ENCODE peak calls at places on chromosomes 4 and X, in ten cellular contexts. One of them, this sample, is unnamed.

GRCh38 chr4:34202154-34202553 is 2042.2 kb downstream of the ARAP2 start:
- DNase-seq in tibial artery: no peak
- DNase-seq in breast epithelium: no peak
- DNase-seq in heart left ventricle: no peak
- DNase-seq in cardiac muscle cell: no peak
- DNase-seq in DND-41: no peak
- DNase-seq in RWPE1: peak; percentile 11
- DNase-seq in CD8-positive, alpha-beta T cell: no peak
- DNase-seq in MM.1S: no peak
- DNase-seq in fibroblast of lung: no peak
- DNase-seq in this sample: no peak

GRCh38 chrX:3066555-3066954 is 25.3 kb downstream of the ARSF start:
- DNase-seq in CD8-positive, alpha-beta T cell: no peak
- DNase-seq in heart left ventricle: peak; percentile 54
- DNase-seq in tibial artery: no peak
- DNase-seq in MM.1S: no peak
- DNase-seq in breast epithelium: no peak
- DNase-seq in RWPE1: no peak
- DNase-seq in cardiac muscle cell: no peak
- DNase-seq in DND-41: no peak
- DNase-seq in fibroblast of lung: no peak
- DNase-seq in this sample: no peak

GRCh38 chr4:108796173-108796572 is 33.3 kb upstream of the ETNPPL start:
- DNase-seq in cardiac muscle cell: no peak
- DNase-seq in tibial artery: no peak
- DNase-seq in RWPE1: no peak
- DNase-seq in heart left ventricle: no peak
- DNase-seq in CD8-positive, alpha-beta T cell: no peak
- DNase-seq in DND-41: no peak
- DNase-seq in MM.1S: no peak
- DNase-seq in breast epithelium: no peak
- DNase-seq in fibroblast of lung: no peak
- DNase-seq in this sample: no peak

GRCh38 chrX:107826286-107827136 is 845 bp downstream of the MID2 start:
- DNase-seq in RWPE1: peak; percentile 11
- DNase-seq in tibial artery: no peak
- DNase-seq in heart left ventricle: peak; percentile 32
- DNase-seq in CD8-positive, alpha-beta T cell: peak; percentile 55
- DNase-seq in breast epithelium: peak; percentile 49
- DNase-seq in cardiac muscle cell: peak; percentile 70
- DNase-seq in DND-41: no peak
- DNase-seq in fibroblast of lung: peak; percentile 66
- DNase-seq in MM.1S: peak; percentile 37
- DNase-seq in this sample: no peak

GRCh38 chr4:113452868-113453620 is 308.5 kb downstream of the CAMK2D start:
- DNase-seq in fibroblast of lung: peak; percentile 56
- DNase-seq in heart left ventricle: no peak
- DNase-seq in RWPE1: no peak
- DNase-seq in cardiac muscle cell: peak; percentile 35
- DNase-seq in tibial artery: no peak
- DNase-seq in breast epithelium: no peak
- DNase-seq in DND-41: no peak
- DNase-seq in MM.1S: no peak
- DNase-seq in CD8-positive, alpha-beta T cell: no peak
- DNase-seq in this sample: no peak

GRCh38 chrX:112043997-112044396 is 38.6 kb downstream of the TRPC5 start:
- DNase-seq in breast epithelium: no peak
- DNase-seq in tibial artery: no peak
- DNase-seq in MM.1S: peak; percentile 50
- DNase-seq in fibroblast of lung: no peak
- DNase-seq in heart left ventricle: no peak
- DNase-seq in DND-41: no peak
- DNase-seq in cardiac muscle cell: peak; percentile 44
- DNase-seq in CD8-positive, alpha-beta T cell: no peak
- DNase-seq in RWPE1: no peak
- DNase-seq in this sample: no peak

GRCh38 chr4:57064811-57065711 is 45.1 kb downstream of the IGFBP7 start:
- DNase-seq in heart left ventricle: peak; percentile 68
- DNase-seq in tibial artery: peak; percentile 71
- DNase-seq in CD8-positive, alpha-beta T cell: no peak
- DNase-seq in RWPE1: no peak
- DNase-seq in DND-41: no peak
- DNase-seq in MM.1S: no peak
- DNase-seq in fibroblast of lung: peak; percentile 83
- DNase-seq in cardiac muscle cell: no peak
- DNase-seq in breast epithelium: no peak
- DNase-seq in this sample: no peak

GRCh38 chr4:48974979-48975640 is 11.0 kb upstream of the CWH43 start:
- DNase-seq in CD8-positive, alpha-beta T cell: no peak
- DNase-seq in RWPE1: no peak
- DNase-seq in heart left ventricle: peak; percentile 58
- DNase-seq in tibial artery: no peak
- DNase-seq in MM.1S: no peak
- DNase-seq in DND-41: no peak
- DNase-seq in cardiac muscle cell: no peak
- DNase-seq in breast epithelium: no peak
- DNase-seq in fibroblast of lung: no peak
- DNase-seq in this sample: no peak

GRCh38 chr4:84697615-84698201 is 114.8 kb downstream of the CDS1 start:
- DNase-seq in MM.1S: no peak
- DNase-seq in breast epithelium: no peak
- DNase-seq in DND-41: no peak
- DNase-seq in CD8-positive, alpha-beta T cell: no peak
- DNase-seq in RWPE1: no peak
- DNase-seq in heart left ventricle: no peak
- DNase-seq in fibroblast of lung: peak; percentile 19
- DNase-seq in cardiac muscle cell: no peak
- DNase-seq in tibial artery: no peak
- DNase-seq in this sample: no peak

GRCh38 chr4:26372525-26373172 is 51.8 kb downstream of the RBPJ start:
- DNase-seq in heart left ventricle: no peak
- DNase-seq in cardiac muscle cell: peak; percentile 63
- DNase-seq in MM.1S: peak; percentile 92
- DNase-seq in DND-41: peak; percentile 74
- DNase-seq in RWPE1: no peak
- DNase-seq in breast epithelium: no peak
- DNase-seq in CD8-positive, alpha-beta T cell: peak; percentile 57
- DNase-seq in tibial artery: no peak
- DNase-seq in fibroblast of lung: peak; percentile 77
- DNase-seq in this sample: peak; percentile 79

GRCh38 chr4:3307486-3307885 is 14.7 kb downstream of the RGS12 start:
- DNase-seq in breast epithelium: peak; percentile 6
- DNase-seq in MM.1S: no peak
- DNase-seq in cardiac muscle cell: no peak
- DNase-seq in fibroblast of lung: no peak
- DNase-seq in CD8-positive, alpha-beta T cell: no peak
- DNase-seq in RWPE1: no peak
- DNase-seq in DND-41: no peak
- DNase-seq in tibial artery: peak; percentile 7
- DNase-seq in heart left ventricle: no peak
- DNase-seq in this sample: no peak

GRCh38 chrX:155643240-155643639 is 30.5 kb upstream of the TMLHE start:
- DNase-seq in fibroblast of lung: no peak
- DNase-seq in CD8-positive, alpha-beta T cell: no peak
- DNase-seq in DND-41: no peak
- DNase-seq in RWPE1: no peak
- DNase-seq in MM.1S: no peak
- DNase-seq in heart left ventricle: no peak
- DNase-seq in tibial artery: no peak
- DNase-seq in breast epithelium: no peak
- DNase-seq in cardiac muscle cell: no peak
- DNase-seq in this sample: no peak

GRCh38 chr4:20020049-20020448 is 231.7 kb upstream of the SLIT2 start:
- DNase-seq in fibroblast of lung: no peak
- DNase-seq in RWPE1: no peak
- DNase-seq in CD8-positive, alpha-beta T cell: no peak
- DNase-seq in DND-41: no peak
- DNase-seq in heart left ventricle: no peak
- DNase-seq in MM.1S: no peak
- DNase-seq in cardiac muscle cell: no peak
- DNase-seq in tibial artery: no peak
- DNase-seq in breast epithelium: no peak
- DNase-seq in this sample: no peak

GRCh38 chr4:173647902-173648301 is 117.9 kb upstream of the HAND2 start:
- DNase-seq in DND-41: no peak
- DNase-seq in CD8-positive, alpha-beta T cell: no peak
- DNase-seq in tibial artery: no peak
- DNase-seq in MM.1S: no peak
- DNase-seq in RWPE1: no peak
- DNase-seq in heart left ventricle: no peak
- DNase-seq in fibroblast of lung: no peak
- DNase-seq in breast epithelium: no peak
- DNase-seq in cardiac muscle cell: no peak
- DNase-seq in this sample: no peak

GRCh38 chr4:121156822-121157769 is 7.0 kb downstream of the TNIP3 start:
- DNase-seq in CD8-positive, alpha-beta T cell: peak; percentile 65
- DNase-seq in MM.1S: no peak
- DNase-seq in breast epithelium: no peak
- DNase-seq in heart left ventricle: peak; percentile 24
- DNase-seq in cardiac muscle cell: peak; percentile 63
- DNase-seq in DND-41: no peak
- DNase-seq in RWPE1: no peak
- DNase-seq in tibial artery: peak; percentile 39
- DNase-seq in fibroblast of lung: peak; percentile 25
- DNase-seq in this sample: no peak

DNA sequence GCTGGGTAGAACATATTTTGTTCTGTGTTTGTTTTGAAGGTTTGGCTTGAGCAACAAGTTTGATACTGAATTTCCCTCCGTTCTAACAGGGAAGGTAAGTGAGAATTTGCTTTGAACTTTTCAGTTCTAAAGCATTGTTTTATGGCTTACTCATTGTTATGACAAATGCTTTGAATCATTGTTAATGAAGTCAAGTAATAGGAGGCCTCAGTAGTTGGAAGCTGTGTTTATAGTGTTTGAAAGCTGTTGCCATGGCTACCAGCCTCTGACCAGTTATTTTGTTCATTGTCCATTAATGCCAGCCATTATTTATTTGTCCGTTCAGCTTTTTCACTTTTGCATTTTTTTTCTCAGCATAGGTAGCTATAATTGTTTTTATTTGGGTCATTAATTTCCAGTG is 14.4 kb downstream of the CHIC1 start:
- DNase-seq in DND-41: no peak
- DNase-seq in fibroblast of lung: peak; percentile 67
- DNase-seq in RWPE1: peak; percentile 50
- DNase-seq in cardiac muscle cell: no peak
- DNase-seq in heart left ventricle: no peak
- DNase-seq in MM.1S: no peak
- DNase-seq in CD8-positive, alpha-beta T cell: no peak
- DNase-seq in tibial artery: no peak
- DNase-seq in breast epithelium: no peak
- DNase-seq in this sample: no peak
- H3K27ac ChIP-seq in DND-41: no peak overlapping the region
- H3K27ac ChIP-seq in fibroblast of lung: no peak overlapping the region
- H3K27ac ChIP-seq in RWPE1: no peak overlapping the region
- H3K27ac ChIP-seq in cardiac muscle cell: no peak overlapping the region
- H3K27ac ChIP-seq in heart left ventricle: no peak overlapping the region
- H3K27ac ChIP-seq in MM.1S: no peak overlapping the region
- H3K27ac ChIP-seq in CD8-positive, alpha-beta T cell: no peak overlapping the region
- H3K27ac ChIP-seq in tibial artery: no peak overlapping the region
- H3K27ac ChIP-seq in breast epithelium: no peak overlapping the region
- H3K27ac ChIP-seq in this sample: no peak overlapping the region

GRCh38 chr4:186954506-186954905 is 230.8 kb upstream of the FAT1 start:
- DNase-seq in breast epithelium: no peak
- DNase-seq in RWPE1: no peak
- DNase-seq in fibroblast of lung: no peak
- DNase-seq in DND-41: no peak
- DNase-seq in cardiac muscle cell: no peak
- DNase-seq in MM.1S: no peak
- DNase-seq in CD8-positive, alpha-beta T cell: no peak
- DNase-seq in heart left ventricle: no peak
- DNase-seq in tibial artery: no peak
- DNase-seq in this sample: no peak
- H3K27ac ChIP-seq in breast epithelium: no peak overlapping the region
- H3K27ac ChIP-seq in RWPE1: no peak overlapping the region
- H3K27ac ChIP-seq in fibroblast of lung: no peak overlapping the region
- H3K27ac ChIP-seq in DND-41: no peak overlapping the region
- H3K27ac ChIP-seq in cardiac muscle cell: no peak overlapping the region
- H3K27ac ChIP-seq in MM.1S: no peak overlapping the region
- H3K27ac ChIP-seq in CD8-positive, alpha-beta T cell: no peak overlapping the region
- H3K27ac ChIP-seq in heart left ventricle: no peak overlapping the region
- H3K27ac ChIP-seq in tibial artery: no peak overlapping the region
- H3K27ac ChIP-seq in this sample: no peak overlapping the region

DNA sequence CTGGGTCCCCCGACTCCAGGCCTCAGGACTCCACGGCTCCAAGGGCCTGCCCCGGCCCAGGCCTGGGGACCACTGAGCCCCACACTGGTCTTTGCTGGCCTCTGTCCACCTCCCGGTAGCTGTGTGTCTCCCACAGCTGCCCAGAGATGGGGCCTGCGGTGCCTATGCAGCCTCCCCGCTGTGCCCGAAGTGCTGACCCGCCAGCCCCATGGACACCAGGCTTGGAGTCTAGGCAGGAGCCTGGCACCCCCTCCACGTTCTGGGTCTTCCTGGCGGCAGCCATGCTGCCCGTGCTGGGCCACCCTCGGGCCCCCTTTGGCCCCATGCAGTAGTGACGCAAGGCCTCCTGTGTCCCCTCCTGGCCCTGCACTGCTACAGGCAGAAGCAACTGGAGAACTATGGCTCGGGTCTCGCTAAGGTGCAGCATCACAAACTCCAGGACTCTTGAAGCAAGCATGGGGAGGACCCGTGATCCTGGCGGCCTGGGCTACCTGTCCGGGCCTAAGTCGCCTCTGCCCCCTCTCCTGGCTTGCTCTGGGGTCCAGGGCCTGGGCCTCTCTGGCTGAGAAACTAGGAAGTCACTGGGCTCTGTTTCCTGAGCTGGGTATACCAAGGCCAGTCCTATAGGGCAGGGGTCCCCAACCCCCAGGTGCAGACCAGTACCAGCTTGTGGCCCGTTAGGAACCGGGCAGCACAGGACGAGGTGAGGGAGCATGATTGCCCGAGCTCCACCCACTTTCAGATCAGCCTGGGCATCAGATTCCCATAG is 878 bp downstream of the MYL5 start:
- DNase-seq in fibroblast of lung: no peak
- DNase-seq in CD8-positive, alpha-beta T cell: no peak
- DNase-seq in tibial artery: no peak
- DNase-seq in heart left ventricle: no peak
- DNase-seq in MM.1S: no peak
- DNase-seq in cardiac muscle cell: no peak
- DNase-seq in breast epithelium: no peak
- DNase-seq in RWPE1: no peak
- DNase-seq in DND-41: no peak
- DNase-seq in this sample: no peak
- H3K27ac ChIP-seq in fibroblast of lung: peak overlapping the region; percentile 96
- H3K27ac ChIP-seq in CD8-positive, alpha-beta T cell: peak overlapping the region; percentile 93
- H3K27ac ChIP-seq in tibial artery: peak overlapping the region; percentile 96
- H3K27ac ChIP-seq in heart left ventricle: peak overlapping the region; percentile 84
- H3K27ac ChIP-seq in MM.1S: no peak overlapping the region
- H3K27ac ChIP-seq in cardiac muscle cell: peak overlapping the region; percentile 89
- H3K27ac ChIP-seq in breast epithelium: peak overlapping the region; percentile 94
- H3K27ac ChIP-seq in RWPE1: peak overlapping the region; percentile 83
- H3K27ac ChIP-seq in DND-41: peak overlapping the region; percentile 95
- H3K27ac ChIP-seq in this sample: peak overlapping the region; percentile 70

DNA sequence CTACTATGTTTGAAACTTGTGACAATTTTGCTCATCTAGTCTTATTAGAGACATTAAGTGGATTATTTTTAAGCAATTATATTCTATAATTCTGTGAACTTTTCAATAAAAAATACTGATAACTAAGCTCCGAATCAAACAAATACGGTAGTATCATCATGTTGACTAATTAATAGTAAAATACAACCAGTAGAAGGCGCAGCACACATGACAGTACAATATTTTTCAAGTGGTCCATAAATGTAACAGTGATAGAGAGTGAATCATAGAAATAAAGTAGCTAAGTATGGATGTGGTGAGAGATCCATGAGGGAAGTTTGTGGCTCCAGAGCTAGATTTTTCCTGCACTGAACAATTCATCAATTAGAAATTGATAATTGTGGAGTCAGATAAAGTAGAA is 666.2 kb downstream of the KCTD8 start:
- DNase-seq in fibroblast of lung: no peak
- DNase-seq in tibial artery: no peak
- DNase-seq in breast epithelium: no peak
- DNase-seq in cardiac muscle cell: no peak
- DNase-seq in RWPE1: no peak
- DNase-seq in MM.1S: no peak
- DNase-seq in CD8-positive, alpha-beta T cell: no peak
- DNase-seq in heart left ventricle: no peak
- DNase-seq in DND-41: no peak
- DNase-seq in this sample: no peak
- H3K27ac ChIP-seq in fibroblast of lung: no peak overlapping the region
- H3K27ac ChIP-seq in tibial artery: no peak overlapping the region
- H3K27ac ChIP-seq in breast epithelium: no peak overlapping the region
- H3K27ac ChIP-seq in cardiac muscle cell: no peak overlapping the region
- H3K27ac ChIP-seq in RWPE1: no peak overlapping the region
- H3K27ac ChIP-seq in MM.1S: no peak overlapping the region
- H3K27ac ChIP-seq in CD8-positive, alpha-beta T cell: no peak overlapping the region
- H3K27ac ChIP-seq in heart left ventricle: no peak overlapping the region
- H3K27ac ChIP-seq in DND-41: no peak overlapping the region
- H3K27ac ChIP-seq in this sample: no peak overlapping the region